ENCODE peak calls at places on chromosomes 1 and 21, in five cellular contexts. One of them, this sample, is unnamed.

GRCh38 chr1:208349679-208350330 is 105.6 kb upstream of the PLXNA2 start:
- DNase-seq in mesendoderm: peak
- DNase-seq in esophagus muscularis mucosa: no peak
- DNase-seq in PC-3: no peak
- DNase-seq in hepatocyte: no peak
- DNase-seq in this sample: no peak

GRCh38 chr1:175385316-175385715 is 192.7 kb upstream of the KIAA0040 start:
- DNase-seq in hepatocyte: no peak
- DNase-seq in esophagus muscularis mucosa: no peak
- DNase-seq in PC-3: peak
- DNase-seq in mesendoderm: no peak
- DNase-seq in this sample: no peak

GRCh38 chr1:48680411-48681035 is 96.2 kb downstream of the BEND5 start:
- DNase-seq in mesendoderm: peak
- DNase-seq in hepatocyte: no peak
- DNase-seq in PC-3: peak
- DNase-seq in esophagus muscularis mucosa: no peak
- DNase-seq in this sample: no peak

GRCh38 chr21:36347278-36347961 is 27.4 kb downstream of the MORC3 start:
- DNase-seq in hepatocyte: no peak
- DNase-seq in mesendoderm: no peak
- DNase-seq in esophagus muscularis mucosa: no peak
- DNase-seq in PC-3: no peak
- DNase-seq in this sample: no peak

GRCh38 chr1:243483084-243483845 is 227.4 kb downstream of the SDCCAG8 start:
- DNase-seq in hepatocyte: no peak
- DNase-seq in PC-3: no peak
- DNase-seq in mesendoderm: peak
- DNase-seq in esophagus muscularis mucosa: no peak
- DNase-seq in this sample: peak

GRCh38 chr1:167432780-167433179 is 85.5 kb downstream of the CD247 start:
- DNase-seq in mesendoderm: no peak
- DNase-seq in esophagus muscularis mucosa: no peak
- DNase-seq in PC-3: no peak
- DNase-seq in hepatocyte: no peak
- DNase-seq in this sample: no peak

GRCh38 chr1:61434276-61434675 is 290.7 kb downstream of the TM2D1 start:
- DNase-seq in esophagus muscularis mucosa: peak
- DNase-seq in mesendoderm: no peak
- DNase-seq in hepatocyte: no peak
- DNase-seq in PC-3: peak
- DNase-seq in this sample: no peak

GRCh38 chr1:18107671-18108312 is at the start of gene IGSF21:
- DNase-seq in PC-3: no peak
- DNase-seq in esophagus muscularis mucosa: no peak
- DNase-seq in mesendoderm: no peak
- DNase-seq in hepatocyte: peak
- DNase-seq in this sample: no peak

GRCh38 chr21:25688284-25689035 is 46.2 kb downstream of the ATP5PF start:
- DNase-seq in esophagus muscularis mucosa: no peak
- DNase-seq in hepatocyte: no peak
- DNase-seq in mesendoderm: no peak
- DNase-seq in PC-3: no peak
- DNase-seq in this sample: no peak

GRCh38 chr1:246107516-246108277 is 399.4 kb downstream of the SMYD3 start:
- DNase-seq in PC-3: no peak
- DNase-seq in hepatocyte: no peak
- DNase-seq in mesendoderm: peak
- DNase-seq in esophagus muscularis mucosa: no peak
- DNase-seq in this sample: no peak

GRCh38 chr1:237042467-237042891 is 495 bp downstream of the RYR2 start:
- DNase-seq in mesendoderm: no peak
- DNase-seq in hepatocyte: peak
- DNase-seq in PC-3: no peak
- DNase-seq in esophagus muscularis mucosa: no peak
- DNase-seq in this sample: no peak

GRCh38 chr1:29230553-29231378 is at the start of gene MECR:
- DNase-seq in PC-3: peak
- DNase-seq in esophagus muscularis mucosa: peak
- DNase-seq in mesendoderm: peak
- DNase-seq in hepatocyte: peak
- DNase-seq in this sample: peak

GRCh38 chr1:8118031-8118451 is 91.9 kb upstream of the ERRFI1 start:
- DNase-seq in PC-3: no peak
- DNase-seq in hepatocyte: no peak
- DNase-seq in esophagus muscularis mucosa: no peak
- DNase-seq in mesendoderm: peak
- DNase-seq in this sample: no peak

GRCh38 chr1:150922519-150922975 is 3.6 kb upstream of the SETDB1 start:
- DNase-seq in PC-3: peak
- DNase-seq in esophagus muscularis mucosa: no peak
- DNase-seq in mesendoderm: peak
- DNase-seq in hepatocyte: peak
- DNase-seq in this sample: peak

GRCh38 chr1:147879911-147880310 is 22.7 kb upstream of the GJA8 start:
- DNase-seq in mesendoderm: no peak
- DNase-seq in PC-3: no peak
- DNase-seq in hepatocyte: no peak
- DNase-seq in esophagus muscularis mucosa: no peak
- DNase-seq in this sample: no peak

GRCh38 chr1:77926561-77927357 is 38.3 kb downstream of the NEXN start:
- DNase-seq in hepatocyte: no peak
- DNase-seq in mesendoderm: no peak
- DNase-seq in esophagus muscularis mucosa: no peak
- DNase-seq in PC-3: no peak
- DNase-seq in this sample: peak

GRCh38 chr21:45830720-45831366 is 150.7 kb upstream of the COL6A1 start:
- DNase-seq in PC-3: no peak
- DNase-seq in esophagus muscularis mucosa: peak
- DNase-seq in hepatocyte: no peak
- DNase-seq in mesendoderm: no peak
- DNase-seq in this sample: no peak

GRCh38 chr1:23967871-23968270 is 8.2 kb downstream of the PNRC2 start:
- DNase-seq in esophagus muscularis mucosa: no peak
- DNase-seq in PC-3: no peak
- DNase-seq in hepatocyte: no peak
- DNase-seq in mesendoderm: no peak
- DNase-seq in this sample: no peak

GRCh38 chr1:23385119-23385621 is 15.5 kb upstream of the ZNF436 start:
- DNase-seq in mesendoderm: no peak
- DNase-seq in esophagus muscularis mucosa: no peak
- DNase-seq in hepatocyte: no peak
- DNase-seq in PC-3: no peak
- DNase-seq in this sample: no peak

GRCh38 chr1:162903246-162903645 is 42.3 kb upstream of the CCDC190 start:
- DNase-seq in esophagus muscularis mucosa: no peak
- DNase-seq in mesendoderm: peak
- DNase-seq in PC-3: no peak
- DNase-seq in hepatocyte: no peak
- DNase-seq in this sample: no peak

GRCh38 chr1:162904579-162904978 is 43.6 kb upstream of the CCDC190 start:
- DNase-seq in esophagus muscularis mucosa: no peak
- DNase-seq in mesendoderm: no peak
- DNase-seq in hepatocyte: no peak
- DNase-seq in PC-3: no peak
- DNase-seq in this sample: no peak

GRCh38 chr1:162899422-162900168 is 38.6 kb upstream of the CCDC190 start:
- DNase-seq in PC-3: peak
- DNase-seq in esophagus muscularis mucosa: no peak
- DNase-seq in hepatocyte: no peak
- DNase-seq in mesendoderm: no peak
- DNase-seq in this sample: no peak

GRCh38 chr1:162904023-162904422 is 43.0 kb upstream of the CCDC190 start:
- DNase-seq in hepatocyte: no peak
- DNase-seq in esophagus muscularis mucosa: no peak
- DNase-seq in PC-3: no peak
- DNase-seq in mesendoderm: no peak
- DNase-seq in this sample: no peak

GRCh38 chr1:162902372-162902771 is 41.4 kb upstream of the CCDC190 start:
- DNase-seq in hepatocyte: no peak
- DNase-seq in mesendoderm: no peak
- DNase-seq in esophagus muscularis mucosa: no peak
- DNase-seq in PC-3: no peak
- DNase-seq in this sample: no peak
- H3K27ac ChIP-seq in hepatocyte: no peak
- H3K27ac ChIP-seq in mesendoderm: no peak
- H3K27ac ChIP-seq in esophagus muscularis mucosa: no peak
- H3K27ac ChIP-seq in PC-3: no peak
- H3K27ac ChIP-seq in this sample: no peak

GRCh38 chr1:203091761-203092330 is 6.0 kb upstream of the MYOG start:
- DNase-seq in mesendoderm: no peak
- DNase-seq in hepatocyte: no peak
- DNase-seq in PC-3: no peak
- DNase-seq in esophagus muscularis mucosa: peak
- DNase-seq in this sample: no peak

GRCh38 chr1:203095061-203095690 is 9.4 kb upstream of the MYOG start:
- DNase-seq in esophagus muscularis mucosa: no peak
- DNase-seq in PC-3: no peak
- DNase-seq in hepatocyte: no peak
- DNase-seq in mesendoderm: no peak
- DNase-seq in this sample: no peak

GRCh38 chr1:203096566-203096965 is 10.8 kb upstream of the MYOG start:
- DNase-seq in mesendoderm: no peak
- DNase-seq in PC-3: no peak
- DNase-seq in hepatocyte: no peak
- DNase-seq in esophagus muscularis mucosa: no peak
- DNase-seq in this sample: no peak

GRCh38 chr1:203090667-203091320 is 5.0 kb upstream of the MYOG start:
- DNase-seq in mesendoderm: no peak
- DNase-seq in hepatocyte: no peak
- DNase-seq in PC-3: no peak
- DNase-seq in esophagus muscularis mucosa: peak
- DNase-seq in this sample: no peak

DNA sequence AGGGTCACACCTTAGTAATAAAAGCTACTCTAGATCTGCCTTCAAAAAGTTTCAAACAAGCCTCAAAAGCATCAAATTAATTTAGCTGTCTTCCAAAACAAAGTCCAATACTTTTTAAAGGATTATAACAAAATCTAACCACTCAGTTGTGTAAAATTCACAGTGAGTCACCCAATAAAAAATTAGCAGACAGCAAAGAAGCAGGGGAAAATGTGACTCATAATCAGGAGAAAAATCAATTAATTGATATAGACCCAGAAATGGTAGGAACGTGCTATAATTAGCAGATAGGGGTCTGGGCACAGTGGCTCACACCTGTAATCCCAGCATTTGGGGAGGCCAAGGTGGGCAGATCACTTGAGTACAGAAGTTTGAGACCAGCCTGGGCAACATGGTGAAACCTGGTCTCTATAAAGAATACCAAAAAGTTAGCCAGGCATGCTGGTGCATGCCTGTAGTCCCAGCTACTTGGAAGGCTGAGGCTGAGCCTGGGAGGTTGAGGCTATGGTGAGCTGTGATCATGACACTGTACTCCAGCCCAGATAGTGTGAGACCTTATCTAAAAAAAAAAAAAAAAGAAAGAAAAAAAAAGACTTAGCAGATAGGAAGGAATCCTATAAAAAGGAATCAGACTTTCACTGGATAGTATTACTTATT is 8.1 kb upstream of the MYOG start:
- DNase-seq in hepatocyte: no peak
- DNase-seq in PC-3: no peak
- DNase-seq in mesendoderm: no peak
- DNase-seq in esophagus muscularis mucosa: no peak
- DNase-seq in this sample: no peak
- H3K27ac ChIP-seq in hepatocyte: no peak
- H3K27ac ChIP-seq in PC-3: no peak
- H3K27ac ChIP-seq in mesendoderm: no peak
- H3K27ac ChIP-seq in esophagus muscularis mucosa: no peak
- H3K27ac ChIP-seq in this sample: no peak

DNA sequence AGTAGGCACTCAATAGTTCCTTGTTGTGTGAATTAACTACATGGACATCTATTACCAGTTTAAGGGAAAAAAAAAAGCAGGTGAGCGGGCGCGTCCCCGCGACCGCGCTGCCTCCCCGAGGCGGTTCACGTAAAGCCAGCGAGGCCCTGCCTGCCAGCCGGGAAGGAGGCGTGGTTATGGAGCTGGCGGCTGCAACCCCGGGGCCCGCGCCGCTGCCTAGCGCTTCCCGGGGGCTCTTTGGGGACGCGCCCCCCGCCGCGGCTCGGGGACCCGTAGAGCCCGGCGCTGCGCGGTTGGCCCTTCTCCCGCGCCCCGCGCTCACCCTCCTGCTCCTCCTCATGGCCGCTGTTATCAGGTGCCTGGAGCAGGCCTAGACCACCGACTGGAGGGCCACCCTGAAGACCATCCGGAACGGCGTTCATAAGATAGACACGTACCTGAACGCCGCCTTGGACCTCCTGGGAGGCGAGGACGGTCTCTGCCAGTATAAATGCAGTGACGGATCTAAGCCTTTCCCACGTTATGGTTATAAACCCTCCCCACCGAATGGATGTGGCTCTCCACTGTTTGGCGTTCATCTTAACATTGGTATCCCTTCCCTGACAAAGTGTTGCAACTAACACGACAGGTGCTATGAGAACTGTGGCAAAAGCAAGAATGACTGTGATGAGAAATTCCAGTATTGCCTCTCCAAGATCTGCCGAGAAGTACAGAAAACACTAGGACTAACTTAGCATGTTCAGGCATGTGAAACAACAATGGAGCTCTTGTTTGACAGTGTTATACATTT is 2.6 kb upstream of the CC2D1B start:
- DNase-seq in PC-3: peak
- DNase-seq in esophagus muscularis mucosa: no peak
- DNase-seq in mesendoderm: peak
- DNase-seq in hepatocyte: peak
- DNase-seq in this sample: peak
- H3K27ac ChIP-seq in PC-3: no peak
- H3K27ac ChIP-seq in esophagus muscularis mucosa: no peak
- H3K27ac ChIP-seq in mesendoderm: no peak
- H3K27ac ChIP-seq in hepatocyte: peak
- H3K27ac ChIP-seq in this sample: peak

DNA sequence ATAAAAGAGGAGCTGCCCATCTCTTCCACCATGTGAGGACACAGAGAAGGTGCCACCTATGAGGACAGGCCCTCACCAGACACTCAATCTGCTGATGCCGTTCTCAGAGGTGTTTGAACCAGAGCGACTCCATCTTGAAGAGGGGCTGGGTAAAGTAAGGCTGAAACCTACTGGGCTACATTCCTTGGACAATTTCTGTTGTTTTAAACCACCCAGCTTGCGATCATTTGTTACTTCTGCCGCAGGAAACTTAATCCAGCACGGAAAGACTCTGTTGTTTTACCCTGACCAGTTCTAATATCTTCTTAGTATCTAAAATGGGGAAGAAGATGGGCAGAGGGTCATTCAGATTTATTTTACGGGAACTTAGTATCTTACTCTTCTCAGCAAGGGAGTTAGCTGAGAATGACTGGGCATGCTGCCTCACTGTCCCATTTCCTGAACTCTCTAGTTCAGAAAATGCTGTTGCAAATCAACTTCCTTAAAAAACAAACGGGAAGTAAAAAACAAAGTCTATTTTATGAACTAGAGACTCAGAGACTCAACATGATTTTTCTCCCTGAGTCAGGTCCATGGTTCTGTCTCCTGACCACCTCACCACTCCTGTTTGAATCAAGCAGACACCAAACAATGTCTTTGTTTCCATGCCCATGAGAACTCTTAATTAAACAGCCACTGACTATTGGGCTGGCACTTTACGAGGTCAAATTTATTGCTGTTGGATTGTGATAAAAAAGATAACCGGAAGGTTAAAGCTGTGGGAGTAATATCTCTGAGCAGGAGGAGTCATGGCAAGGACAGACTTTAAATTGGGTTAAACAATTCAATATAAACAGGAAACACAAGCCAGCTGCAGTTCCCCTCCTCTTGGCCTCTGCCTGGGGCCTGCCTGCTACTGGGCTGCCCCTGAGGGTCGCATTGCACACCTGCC is 23.8 kb upstream of the IFNAR1 start:
- DNase-seq in PC-3: peak
- DNase-seq in hepatocyte: no peak
- DNase-seq in esophagus muscularis mucosa: no peak
- DNase-seq in mesendoderm: no peak
- DNase-seq in this sample: no peak
- H3K27ac ChIP-seq in PC-3: peak
- H3K27ac ChIP-seq in hepatocyte: peak
- H3K27ac ChIP-seq in esophagus muscularis mucosa: no peak
- H3K27ac ChIP-seq in mesendoderm: no peak
- H3K27ac ChIP-seq in this sample: peak

This sample was measured in naive thymus-derived CD4-positive, alpha-beta T cell.